ENCODE peak calls at places on chromosomes 1 and 21, in four cellular contexts. One of them, this sample, is unnamed.

GRCh38 chr1:213987422-213987875 is 324 bp upstream of the PROX1 start:
- DNase-seq in gastrocnemius medialis: no peak
- DNase-seq in ovary: no peak
- DNase-seq in A549: no peak
- DNase-seq in this sample: peak; percentile 77

GRCh38 chr21:15976807-15977206 is 247.0 kb downstream of the USP25 start:
- DNase-seq in gastrocnemius medialis: no peak
- DNase-seq in ovary: peak; percentile 23
- DNase-seq in A549: peak; percentile 1
- DNase-seq in this sample: no peak

GRCh38 chr1:38476111-38476783 is 383.3 kb downstream of the RRAGC start:
- DNase-seq in gastrocnemius medialis: no peak
- DNase-seq in ovary: no peak
- DNase-seq in A549: no peak
- DNase-seq in this sample: no peak

GRCh38 chr21:41953831-41954653 is at the start of gene C2CD2:
- DNase-seq in gastrocnemius medialis: no peak
- DNase-seq in ovary: peak; percentile 72
- DNase-seq in A549: peak; percentile 64
- DNase-seq in this sample: peak; percentile 83

GRCh38 chr1:157110003-157110402 is 10.4 kb upstream of the ETV3L start:
- DNase-seq in gastrocnemius medialis: no peak
- DNase-seq in ovary: no peak
- DNase-seq in A549: no peak
- DNase-seq in this sample: no peak

GRCh38 chr1:36576118-36576517 is 93.4 kb upstream of the CSF3R start:
- DNase-seq in gastrocnemius medialis: no peak
- DNase-seq in ovary: peak; percentile 37
- DNase-seq in A549: peak; percentile 29
- DNase-seq in this sample: no peak

GRCh38 chr1:21693732-21694131 is 24.6 kb upstream of the RAP1GAP start:
- DNase-seq in gastrocnemius medialis: no peak
- DNase-seq in ovary: no peak
- DNase-seq in A549: no peak
- DNase-seq in this sample: no peak

GRCh38 chr1:236677641-236678235 is 8.6 kb upstream of the ACTN2 start:
- DNase-seq in gastrocnemius medialis: no peak
- DNase-seq in ovary: no peak
- DNase-seq in A549: no peak
- DNase-seq in this sample: no peak

GRCh38 chr21:45431781-45432572 is 27.0 kb downstream of the COL18A1 start:
- DNase-seq in gastrocnemius medialis: no peak
- DNase-seq in ovary: no peak
- DNase-seq in A549: no peak
- DNase-seq in this sample: no peak

GRCh38 chr1:52348704-52349301 is 17.2 kb downstream of the CC2D1B start:
- DNase-seq in gastrocnemius medialis: no peak
- DNase-seq in ovary: no peak
- DNase-seq in A549: peak; percentile 26
- DNase-seq in this sample: no peak

GRCh38 chr1:53448241-53448841 is 10.9 kb upstream of the DMRTB1 start:
- DNase-seq in gastrocnemius medialis: no peak
- DNase-seq in ovary: no peak
- DNase-seq in A549: no peak
- DNase-seq in this sample: no peak

GRCh38 chr1:248306103-248306502 is 2.9 kb upstream of the OR2T12 start:
- DNase-seq in gastrocnemius medialis: no peak
- DNase-seq in ovary: no peak
- DNase-seq in A549: no peak
- DNase-seq in this sample: no peak

GRCh38 chr1:228081578-228082259 is 789 bp upstream of the ARF1 start:
- DNase-seq in gastrocnemius medialis: no peak
- DNase-seq in ovary: peak; percentile 51
- DNase-seq in A549: no peak
- DNase-seq in this sample: no peak

GRCh38 chr1:198584163-198584562 is 43.7 kb upstream of the ATP6V1G3 start:
- DNase-seq in gastrocnemius medialis: no peak
- DNase-seq in ovary: no peak
- DNase-seq in A549: no peak
- DNase-seq in this sample: no peak

GRCh38 chr1:39158330-39159086 is 46.0 kb upstream of the MACF1 start:
- DNase-seq in gastrocnemius medialis: no peak
- DNase-seq in ovary: no peak
- DNase-seq in A549: peak; percentile 85
- DNase-seq in this sample: no peak

GRCh38 chr1:71087060-71087459 is 6.2 kb upstream of the ZRANB2 start:
- DNase-seq in gastrocnemius medialis: no peak
- DNase-seq in ovary: no peak
- DNase-seq in A549: no peak
- DNase-seq in this sample: no peak

GRCh38 chr1:206506405-206506802 is 927 bp upstream of the RASSF5 start:
- DNase-seq in gastrocnemius medialis: no peak
- DNase-seq in ovary: no peak
- DNase-seq in A549: no peak
- DNase-seq in this sample: no peak

GRCh38 chr1:206508956-206509355 is 1.6 kb downstream of the RASSF5 start:
- DNase-seq in gastrocnemius medialis: no peak
- DNase-seq in ovary: no peak
- DNase-seq in A549: no peak
- DNase-seq in this sample: no peak

GRCh38 chr1:206508130-206508884 is 976 bp downstream of the RASSF5 start:
- DNase-seq in gastrocnemius medialis: no peak
- DNase-seq in ovary: no peak
- DNase-seq in A549: no peak
- DNase-seq in this sample: no peak

GRCh38 chr1:206506803-206507394 is 432 bp upstream of the RASSF5 start:
- DNase-seq in gastrocnemius medialis: no peak
- DNase-seq in ovary: no peak
- DNase-seq in A549: no peak
- DNase-seq in this sample: no peak

GRCh38 chr1:206507395-206508129 is at the start of gene RASSF5:
- DNase-seq in gastrocnemius medialis: peak; percentile 45
- DNase-seq in ovary: peak; percentile 64
- DNase-seq in A549: peak; percentile 55
- DNase-seq in this sample: peak; percentile 90
- TF ChIP-seq POLR2A in gastrocnemius medialis: peak; percentile 32
- TF ChIP-seq POLR2A in ovary: peak; percentile 22
- TF ChIP-seq POLR2A in A549: peak; percentile 86
- TF ChIP-seq POLR2A in this sample: no peak

GRCh38 chr1:16209847-16210407 is 2.5 kb downstream of the ARHGEF19 start:
- DNase-seq in gastrocnemius medialis: no peak
- DNase-seq in ovary: no peak
- DNase-seq in A549: no peak
- DNase-seq in this sample: no peak

GRCh38 chr1:16211824-16212223 is 628 bp downstream of the ARHGEF19 start:
- DNase-seq in gastrocnemius medialis: no peak
- DNase-seq in ovary: no peak
- DNase-seq in A549: no peak
- DNase-seq in this sample: no peak

GRCh38 chr1:16210581-16210980 is 1.9 kb downstream of the ARHGEF19 start:
- DNase-seq in gastrocnemius medialis: no peak
- DNase-seq in ovary: no peak
- DNase-seq in A549: no peak
- DNase-seq in this sample: no peak

GRCh38 chr1:16213013-16213412 is 561 bp upstream of the ARHGEF19 start:
- DNase-seq in gastrocnemius medialis: no peak
- DNase-seq in ovary: no peak
- DNase-seq in A549: no peak
- DNase-seq in this sample: no peak

DNA sequence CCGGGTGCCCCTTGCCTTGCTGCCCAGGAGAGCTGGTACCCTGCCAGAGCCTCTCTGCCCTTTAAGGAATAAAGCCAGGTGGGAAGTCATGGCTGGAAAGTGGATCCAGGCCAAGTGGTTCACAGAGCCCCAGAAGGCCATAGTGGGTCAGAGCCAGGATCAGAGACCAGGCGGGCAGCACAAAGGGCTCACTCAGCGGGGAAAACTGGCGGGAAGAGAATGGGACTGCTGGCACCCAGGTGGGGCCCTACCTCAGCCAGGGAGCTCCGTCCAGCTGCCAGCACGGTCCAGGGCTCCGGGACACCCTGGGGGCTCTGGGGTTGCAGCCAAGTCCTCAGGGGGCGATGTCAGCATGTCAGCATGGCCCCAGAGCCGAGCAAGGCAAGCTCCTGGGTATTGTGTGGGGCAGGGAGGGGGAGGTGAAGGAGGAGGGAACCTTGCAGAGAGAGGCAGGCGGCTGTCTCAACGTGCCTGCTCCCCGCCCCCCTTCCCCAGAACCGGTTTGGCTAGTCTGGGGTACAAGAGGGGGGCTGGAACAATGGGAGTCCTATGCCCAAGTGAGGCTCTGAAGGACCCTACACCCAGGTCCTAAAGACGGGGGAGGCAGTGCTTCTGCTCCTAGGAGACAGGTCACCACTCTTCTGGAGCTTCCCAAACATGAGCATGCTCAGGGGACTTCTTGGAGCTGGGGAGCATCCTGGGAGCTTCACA is at the start of gene ARHGEF19:
- DNase-seq in gastrocnemius medialis: no peak
- DNase-seq in ovary: no peak
- DNase-seq in A549: no peak
- DNase-seq in this sample: no peak
- TF ChIP-seq POLR2A in gastrocnemius medialis: no peak
- TF ChIP-seq POLR2A in ovary: no peak
- TF ChIP-seq POLR2A in A549: no peak
- TF ChIP-seq POLR2A in this sample: no peak

GRCh38 chr1:1232801-1233566 is 947 bp downstream of the B3GALT6 start:
- DNase-seq in gastrocnemius medialis: no peak
- DNase-seq in ovary: no peak
- DNase-seq in A549: no peak
- DNase-seq in this sample: no peak

GRCh38 chr1:1230656-1231399 is 973 bp downstream of the SDF4 start:
- DNase-seq in gastrocnemius medialis: no peak
- DNase-seq in ovary: no peak
- DNase-seq in A549: peak; percentile 64
- DNase-seq in this sample: no peak

GRCh38 chr1:1232224-1232800 is at the start of gene B3GALT6:
- DNase-seq in gastrocnemius medialis: no peak
- DNase-seq in ovary: no peak
- DNase-seq in A549: no peak
- DNase-seq in this sample: no peak

GRCh38 chr1:1229770-1230169 is 2.0 kb downstream of the SDF4 start:
- DNase-seq in gastrocnemius medialis: no peak
- DNase-seq in ovary: no peak
- DNase-seq in A549: no peak
- DNase-seq in this sample: no peak

DNA sequence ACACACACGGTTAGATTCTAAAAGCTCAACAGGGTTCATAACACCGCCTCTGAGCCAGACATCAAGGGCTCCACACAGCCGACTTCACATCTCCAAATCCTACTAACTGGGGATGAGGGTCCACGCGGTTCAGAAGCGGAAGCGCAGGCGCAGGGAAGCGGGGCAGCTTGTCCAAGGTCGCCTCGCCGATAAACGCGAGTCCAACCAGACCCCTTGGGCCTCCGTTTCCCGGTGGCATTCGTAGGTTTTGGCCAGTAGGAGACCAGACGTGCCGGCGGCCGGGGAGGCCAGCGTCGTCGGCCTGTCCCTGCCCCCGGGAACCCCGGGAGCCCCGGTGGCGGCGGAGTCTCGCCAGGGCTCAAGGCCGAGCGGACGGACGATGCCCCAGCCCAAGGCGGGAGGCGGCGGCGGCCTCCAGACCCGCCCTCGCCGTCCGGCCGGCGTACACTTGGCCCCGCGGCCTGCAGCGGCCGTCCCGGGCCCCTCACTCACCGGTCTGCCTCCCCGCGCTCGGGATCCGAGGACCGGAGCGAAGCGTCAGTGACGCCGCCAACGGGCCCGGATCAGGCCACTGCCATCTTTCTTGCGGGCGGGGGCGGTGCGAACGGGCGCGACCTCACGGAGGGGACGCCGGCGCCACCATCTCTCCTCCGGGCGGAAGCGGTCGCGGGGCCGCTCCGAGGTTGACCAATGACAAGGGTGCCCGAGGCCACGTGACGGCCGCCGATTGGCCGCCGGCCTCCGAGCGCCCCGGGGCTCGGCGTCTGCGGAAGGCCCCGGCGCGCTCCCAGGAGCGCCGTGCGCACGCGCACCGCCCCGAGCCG is at the start of gene SDF4:
- DNase-seq in gastrocnemius medialis: peak; percentile 95
- DNase-seq in ovary: peak; percentile 95
- DNase-seq in A549: peak; percentile 95
- DNase-seq in this sample: peak; percentile 98
- TF ChIP-seq POLR2A in gastrocnemius medialis: peak; percentile 51
- TF ChIP-seq POLR2A in ovary: peak; percentile 31
- TF ChIP-seq POLR2A in A549: peak; percentile 83
- TF ChIP-seq POLR2A in this sample: peak; percentile 18

GRCh38 chr1:222713091-222714012 is 988 bp downstream of the BROX start:
- DNase-seq in gastrocnemius medialis: peak; percentile 93
- DNase-seq in ovary: peak; percentile 90
- DNase-seq in A549: peak; percentile 95
- DNase-seq in this sample: peak; percentile 97
- TF ChIP-seq POLR2A in gastrocnemius medialis: peak; percentile 53
- TF ChIP-seq POLR2A in ovary: peak; percentile 26
- TF ChIP-seq POLR2A in A549: peak; percentile 63
- TF ChIP-seq POLR2A in this sample: no peak

GRCh38 chr1:211613108-211613947 is 34.4 kb upstream of the SLC30A1 start:
- DNase-seq in gastrocnemius medialis: peak; percentile 70
- DNase-seq in ovary: peak; percentile 60
- DNase-seq in A549: peak; percentile 79
- DNase-seq in this sample: peak; percentile 95
- TF ChIP-seq POLR2A in gastrocnemius medialis: no peak
- TF ChIP-seq POLR2A in ovary: no peak
- TF ChIP-seq POLR2A in A549: no peak
- TF ChIP-seq POLR2A in this sample: no peak

This sample was measured in sigmoid colon.